ENCODE peak calls at places on chromosomes 13 and 19, in seven cellular contexts. Y, S, J, L, A, I and W are unnamed samples.

GRCh38 chr13:20175907-20176652 is 15.2 kb upstream of the GJA3 start:
- DNase-seq in Y (no peak), S (no peak), A (no peak), J (no peak), L (no peak), I (no peak), W (no peak)

GRCh38 chr19:35208121-35208520 is 20.4 kb downstream of the FAM187B start:
- DNase-seq in Y (no peak), J (no peak), I (no peak), L (no peak), S (no peak), A (no peak), W (no peak)

GRCh38 chr19:28884786-28885476 is 328.0 kb downstream of the UQCRFS1 start:
- DNase-seq in Y (no peak), L (no peak), J (no peak), A (no peak), S (no peak), I (no peak), W (no peak)

GRCh38 chr19:54727562-54727961 is 3.3 kb downstream of the KIR3DL3 start:
- DNase-seq in Y (no peak), A (peak; percentile 36), I (no peak), S (no peak), J (no peak), L (no peak), W (no peak)

GRCh38 chr19:6242677-6243076 is 37.1 kb downstream of the MLLT1 start:
- DNase-seq in Y (no peak), S (no peak), A (no peak), I (no peak), L (no peak), J (no peak), W (no peak)

GRCh38 chr19:7731218-7731595 is 703 bp downstream of the CLEC4G start:
- DNase-seq in L (no peak), S (no peak), Y (no peak), J (no peak), A (no peak), I (no peak), W (no peak)

GRCh38 chr13:100543872-100544602 is 44.6 kb downstream of the GGACT start:
- DNase-seq in J (no peak), I (no peak), L (no peak), Y (peak; percentile 41), A (no peak), S (no peak), W (no peak)

GRCh38 chr13:58547419-58547818 is 915.9 kb downstream of the PCDH17 start:
- DNase-seq in I (no peak), Y (no peak), J (no peak), L (no peak), S (no peak), A (no peak), W (no peak)

GRCh38 chr19:8575467-8575997 is 1.7 kb downstream of the MYO1F start:
- DNase-seq in Y (no peak), A (no peak), J (no peak), L (no peak), S (peak; percentile 38), I (no peak), W (peak; percentile 48)

GRCh38 chr13:23753523-23753922 is 135.7 kb downstream of the MIPEP start:
- DNase-seq in L (no peak), I (no peak), A (no peak), J (no peak), Y (no peak), S (no peak), W (no peak)

GRCh38 chr19:55638864-55639359 is 1.9 kb upstream of the ZNF580 start:
- DNase-seq in S (no peak), Y (peak; percentile 72), L (no peak), I (peak; percentile 79), A (no peak), J (no peak), W (no peak)

GRCh38 chr13:102856603-102857002 is 10.8 kb downstream of the ERCC5 start:
- DNase-seq in S (no peak), A (no peak), I (no peak), J (peak; percentile 52), Y (no peak), L (no peak), W (no peak)

GRCh38 chr13:25494708-25495411 is 123.1 kb downstream of the ATP8A2 start:
- DNase-seq in J (no peak), I (no peak), Y (no peak), A (no peak), S (no peak), L (no peak), W (no peak)

GRCh38 chr13:46559272-46559805 is 6.4 kb downstream of the LRCH1 start:
- DNase-seq in S (no peak), I (no peak), J (no peak), L (no peak), A (no peak), Y (no peak), W (no peak)

GRCh38 chr13:87344176-87344575 is 327.0 kb upstream of the SLITRK5 start:
- DNase-seq in L (no peak), S (no peak), J (no peak), I (peak; percentile 12), Y (no peak), A (no peak), W (no peak)

GRCh38 chr19:8578642-8579265 is 1.5 kb upstream of the MYO1F start:
- DNase-seq in Y (peak; percentile 96), I (peak; percentile 78), A (peak; percentile 87), S (peak; percentile 85), J (peak; percentile 76), L (peak; percentile 40), W (peak; percentile 63)

GRCh38 chr13:97492257-97492656 is 58.3 kb downstream of the RAP2A start:
- DNase-seq in A (no peak), Y (no peak), J (no peak), I (no peak), S (no peak), L (no peak), W (no peak)

GRCh38 chr19:38538386-38538785 is 79.4 kb downstream of the MAP4K1 start:
- DNase-seq in Y (no peak), I (no peak), L (no peak), A (no peak), J (no peak), S (no peak), W (no peak)

GRCh38 chr13:77928909-77929308 is 10.3 kb upstream of the EDNRB start:
- DNase-seq in Y (no peak), S (no peak), J (no peak), L (no peak), A (no peak), I (no peak), W (no peak)

GRCh38 chr13:27535546-27535945 is 84.8 kb downstream of the LNX2 start:
- DNase-seq in Y (no peak), A (no peak), J (no peak), L (no peak), I (no peak), S (no peak), W (no peak)

GRCh38 chr13:40375522-40376171 is 290.8 kb downstream of the FOXO1 start:
- DNase-seq in L (no peak), J (no peak), A (peak; percentile 82), S (no peak), I (peak; percentile 60), Y (peak; percentile 41), W (no peak)

GRCh38 chr19:47813304-47813994 is 8.3 kb upstream of the CRX start:
- DNase-seq in J (peak; percentile 68), L (no peak), Y (peak; percentile 99), I (peak; percentile 94), A (no peak), S (peak; percentile 81), W (peak; percentile 33)

GRCh38 chr19:46394398-46394797 is 19.0 kb downstream of the CCDC8 start:
- DNase-seq in S (no peak), A (no peak), J (peak; percentile 9), L (no peak), Y (no peak), I (no peak), W (no peak)

GRCh38 chr19:4933528-4933927 is 24.2 kb downstream of the UHRF1 start:
- DNase-seq in Y (no peak), S (peak; percentile 25), I (no peak), A (no peak), L (no peak), J (no peak), W (no peak)

GRCh38 chr13:98804336-98804855 is 51.9 kb upstream of the SLC15A1 start:
- DNase-seq in S (no peak), J (no peak), I (no peak), L (no peak), A (no peak), Y (peak; percentile 35), W (no peak)

GRCh38 chr19:18426416-18426767 is 7.2 kb downstream of the SSBP4 start:
- DNase-seq in I (no peak), Y (no peak), S (no peak), L (no peak), J (no peak), A (no peak), W (no peak)
- H3K4me1 ChIP-seq in I (peaks cover 18% of the 10 kb centered on the region), Y (no peaks in the 10 kb centered on the region), S (peaks cover 54% of the 10 kb centered on the region), L (peaks cover 65% of the 10 kb centered on the region), J (peaks cover 50% of the 10 kb centered on the region), A (no peaks in the 10 kb centered on the region), W (peaks cover 88% of the 10 kb centered on the region)

DNA sequence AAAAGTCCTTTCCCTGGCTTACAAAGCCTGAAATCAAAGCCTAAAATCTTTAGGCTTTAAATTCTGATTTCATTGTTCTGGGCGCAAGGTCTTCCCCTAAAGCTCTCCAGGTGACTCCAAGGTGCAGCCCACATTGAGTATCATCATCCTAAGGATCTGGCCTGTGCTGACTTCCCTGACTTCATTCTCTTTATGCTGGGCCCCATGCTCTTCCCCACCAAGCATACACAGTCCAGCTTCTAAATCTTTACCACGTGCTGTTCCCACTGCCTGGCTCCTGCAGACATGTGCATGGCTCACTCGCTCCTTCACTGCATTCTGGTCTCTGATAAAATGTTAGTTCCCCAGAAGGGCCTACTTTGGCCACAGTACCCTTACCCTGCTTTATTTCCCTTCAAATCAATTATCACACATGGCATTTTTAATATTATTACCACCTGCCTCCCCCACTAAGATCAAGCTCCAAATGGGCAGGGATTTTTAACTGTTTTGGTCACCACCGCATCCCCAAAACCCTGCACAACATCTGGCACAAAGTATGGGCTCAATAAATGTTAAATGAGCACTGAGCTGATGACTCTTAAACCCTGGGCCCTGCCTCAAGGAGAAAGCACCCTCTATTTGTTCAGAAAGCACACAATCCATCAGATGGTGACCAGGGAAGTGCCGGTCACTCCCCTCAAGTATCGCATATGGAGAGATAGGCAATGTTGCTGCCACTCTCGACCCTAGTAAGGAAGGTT is 3.3 kb downstream of the FBL start:
- DNase-seq in A (no peak), J (no peak), S (no peak), Y (no peak), I (no peak), L (no peak), W (no peak)
- H3K4me1 ChIP-seq in A (no peaks in the 10 kb centered on the region), J (peaks cover 45% of the 10 kb centered on the region), S (peaks cover 48% of the 10 kb centered on the region), Y (peaks cover 28% of the 10 kb centered on the region), I (peaks cover 43% of the 10 kb centered on the region), L (peaks cover 50% of the 10 kb centered on the region), W (peaks cover 28% of the 10 kb centered on the region)

GRCh38 chr19:13705201-13705600 is 59.1 kb upstream of the MRI1 start:
- DNase-seq in I (no peak), S (no peak), J (no peak), L (no peak), Y (no peak), A (no peak), W (no peak)
- H3K4me1 ChIP-seq in I (no peaks in the 10 kb centered on the region), S (peaks cover 4% of the 10 kb centered on the region), J (no peaks in the 10 kb centered on the region), L (peaks cover 18% of the 10 kb centered on the region), Y (no peaks in the 10 kb centered on the region), A (no peaks in the 10 kb centered on the region), W (no peaks in the 10 kb centered on the region)

DNA sequence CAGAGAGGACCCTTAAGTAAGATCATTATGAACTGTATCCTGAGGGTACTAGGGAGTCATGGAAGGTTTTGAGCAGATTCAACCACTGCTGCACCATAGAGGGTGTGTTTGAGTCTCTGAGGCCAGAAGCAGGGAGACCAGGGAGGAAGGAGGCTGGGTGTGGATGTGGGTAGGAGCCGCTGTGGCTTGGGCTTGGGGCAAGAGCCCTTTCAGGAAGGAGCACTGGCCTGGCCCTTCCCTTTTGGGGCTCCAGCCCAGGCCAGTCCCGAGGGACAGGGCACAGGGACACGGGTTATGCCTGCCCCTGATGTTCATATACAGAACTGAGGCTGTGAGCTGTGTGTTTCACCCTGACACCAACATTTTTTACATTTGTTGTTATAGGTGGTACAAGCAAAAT is 7.2 kb downstream of the CIC start:
- DNase-seq in J (no peak), Y (no peak), I (no peak), A (no peak), S (no peak), L (no peak), W (no peak)
- H3K4me1 ChIP-seq in J (peaks cover 70% of the 10 kb centered on the region), Y (no peaks in the 10 kb centered on the region), I (peaks cover 22% of the 10 kb centered on the region), A (no peaks in the 10 kb centered on the region), S (peaks cover 60% of the 10 kb centered on the region), L (peaks cover 74% of the 10 kb centered on the region), W (peaks cover 23% of the 10 kb centered on the region)